ENCODE peak calls at places on chromosome 21, in four cellular contexts. L is CD8-positive, alpha-beta memory T cell; C is esophagus squamous epithelium; R is caudate nucleus. Q is an unnamed sample.

GRCh38 chr21:46347791-46348381 is 23.9 kb downstream of the PCNT start:
- DNase-seq in L (no peak), C (no peak), R (no peak), Q (no peak)

GRCh38 chr21:15003463-15004135 is 61.2 kb downstream of the NRIP1 start:
- DNase-seq in L (no peak), C (no peak), R (no peak), Q (no peak)

GRCh38 chr21:39852021-39852721 is 15.1 kb upstream of the PCP4 start:
- DNase-seq in L (no peak), C (no peak), R (no peak), Q (no peak)

GRCh38 chr21:29233611-29234540 is 64.8 kb upstream of the BACH1 start:
- DNase-seq in L (no peak), C (no peak), R (no peak), Q (no peak)

GRCh38 chr21:32727478-32727727 is 410 bp downstream of the SYNJ1 start:
- DNase-seq in L (no peak), C (no peak), R (no peak), Q (no peak)

GRCh38 chr21:37208741-37209225 is 58.4 kb downstream of the VPS26C start:
- DNase-seq in L (no peak), C (no peak), R (no peak), Q (no peak)

GRCh38 chr21:46517361-46517760 is 58.7 kb downstream of the DIP2A start:
- DNase-seq in L (no peak), C (no peak), R (no peak), Q (no peak)

GRCh38 chr21:37393030-37393429 is 26.5 kb downstream of the DYRK1A start:
- DNase-seq in L (no peak), C (no peak), R (no peak), Q (no peak)

GRCh38 chr21:14523234-14523633 is 22.9 kb downstream of the SAMSN1 start:
- DNase-seq in L (peak; percentile 15), C (no peak), R (no peak), Q (no peak)

GRCh38 chr21:34969431-34970036 is 79.6 kb downstream of the RUNX1 start:
- DNase-seq in L (no peak), C (no peak), R (no peak), Q (no peak)

GRCh38 chr21:46457801-46458314 is 833 bp upstream of the DIP2A start:
- DNase-seq in L (peak; percentile 4), C (no peak), R (no peak), Q (peak; percentile 44)

GRCh38 chr21:30580132-30580531 is 10.1 kb downstream of the KRTAP22-2 start:
- DNase-seq in L (no peak), C (no peak), R (no peak), Q (no peak)

GRCh38 chr21:40054403-40054802 is 187.2 kb downstream of the PCP4 start:
- DNase-seq in L (no peak), C (no peak), R (no peak), Q (peak; percentile 44)

GRCh38 chr21:27837933-27838332 is 871.0 kb upstream of the ADAMTS5 start:
- DNase-seq in L (no peak), C (no peak), R (no peak), Q (no peak)

GRCh38 chr21:34913786-34914185 is 135.3 kb downstream of the RUNX1 start:
- DNase-seq in L (no peak), C (no peak), R (no peak), Q (no peak)

GRCh38 chr21:41943468-41944250 is 10.2 kb downstream of the C2CD2 start:
- DNase-seq in L (no peak), C (no peak), R (no peak), Q (no peak)
- H3K27ac ChIP-seq in L (no peak overlapping the region), C (no peak overlapping the region), R (no peak overlapping the region), Q (no peak overlapping the region)

DNA sequence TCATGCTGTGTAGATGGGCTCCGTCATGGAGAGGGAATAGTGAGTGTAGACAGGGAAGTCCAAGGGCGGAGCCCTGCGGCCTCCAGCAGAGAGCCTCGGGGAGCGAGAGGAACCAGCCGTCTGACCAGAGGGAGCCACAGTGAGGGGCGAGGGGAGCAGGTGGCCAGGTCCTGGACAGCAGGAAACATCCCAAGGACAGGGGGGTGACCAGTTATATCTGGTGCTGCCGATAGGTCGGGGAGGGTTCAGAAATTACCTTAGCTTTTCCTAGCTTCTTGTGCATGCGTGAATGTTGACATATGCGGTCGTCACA is 46.5 kb downstream of the TRAPPC10 start:
- DNase-seq in L (no peak), C (no peak), R (no peak), Q (no peak)
- H3K27ac ChIP-seq in L (no peak overlapping the region), C (no peak overlapping the region), R (no peak overlapping the region), Q (no peak overlapping the region)

DNA sequence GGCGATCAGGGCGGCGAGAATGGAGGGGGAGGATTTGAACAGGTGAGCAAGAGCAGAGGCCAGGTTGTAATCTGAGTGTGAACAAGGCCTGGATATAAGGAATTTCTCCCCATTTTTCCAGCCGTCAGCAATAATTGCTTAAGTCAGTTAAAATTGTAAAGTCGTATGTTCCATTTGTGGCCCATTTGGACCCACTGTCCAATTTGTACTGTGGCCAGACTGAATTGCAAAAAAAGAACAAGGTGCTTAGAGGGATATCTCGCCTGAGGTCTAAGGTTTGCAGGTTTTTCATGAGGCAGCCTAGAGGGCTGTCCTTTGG is 1.0 kb downstream of the ERVH48-1 start:
- DNase-seq in L (no peak), C (no peak), R (no peak), Q (no peak)
- H3K27ac ChIP-seq in L (no peak overlapping the region), C (no peak overlapping the region), R (no peak overlapping the region), Q (no peak overlapping the region)

DNA sequence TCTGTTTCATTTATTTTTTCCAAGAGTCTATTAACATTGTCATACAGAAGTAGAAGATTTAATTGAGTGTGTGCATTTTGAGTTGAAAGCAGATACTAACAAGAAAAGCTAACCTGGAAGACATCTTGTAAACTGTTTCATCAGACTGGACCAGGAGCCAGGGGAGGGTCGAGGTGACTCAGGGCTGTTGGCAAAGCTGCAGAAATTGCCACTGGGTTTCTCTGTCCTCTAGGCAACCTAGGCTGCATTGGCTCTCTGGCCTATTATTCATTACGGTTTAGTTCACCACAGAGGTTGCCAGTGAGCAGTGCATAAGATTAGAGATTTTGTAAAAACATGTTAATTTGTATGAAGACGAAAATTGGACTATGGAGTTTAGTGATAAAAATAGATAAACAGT is 27.5 kb downstream of the ERG start:
- DNase-seq in L (no peak), C (no peak), R (no peak), Q (no peak)
- H3K27ac ChIP-seq in L (no peak overlapping the region), C (peak overlapping the region; percentile 44), R (no peak overlapping the region), Q (no peak overlapping the region)

DNA sequence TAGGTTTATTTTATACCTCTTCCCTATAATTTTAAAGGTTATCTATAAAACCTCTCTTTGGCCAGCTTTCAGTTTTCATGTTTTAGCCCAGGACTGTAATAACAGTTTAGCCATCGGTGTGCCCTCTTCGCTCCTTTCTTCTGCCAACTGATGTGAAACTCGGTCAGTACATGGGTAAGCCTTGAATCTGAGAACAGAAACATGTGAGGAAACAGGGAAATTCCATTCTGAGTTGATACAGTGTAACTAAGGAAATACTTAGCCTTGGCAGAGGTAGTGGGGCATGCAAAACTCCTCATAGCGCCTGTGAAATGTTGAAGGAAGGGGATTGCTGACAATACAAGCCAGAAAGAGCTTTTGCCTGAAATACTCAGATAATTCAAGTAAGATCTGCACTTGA is 465.2 kb downstream of the NCAM2 start:
- DNase-seq in L (no peak), C (no peak), R (no peak), Q (no peak)
- H3K27ac ChIP-seq in L (no peak overlapping the region), C (no peak overlapping the region), R (no peak overlapping the region), Q (no peak overlapping the region)

DNA sequence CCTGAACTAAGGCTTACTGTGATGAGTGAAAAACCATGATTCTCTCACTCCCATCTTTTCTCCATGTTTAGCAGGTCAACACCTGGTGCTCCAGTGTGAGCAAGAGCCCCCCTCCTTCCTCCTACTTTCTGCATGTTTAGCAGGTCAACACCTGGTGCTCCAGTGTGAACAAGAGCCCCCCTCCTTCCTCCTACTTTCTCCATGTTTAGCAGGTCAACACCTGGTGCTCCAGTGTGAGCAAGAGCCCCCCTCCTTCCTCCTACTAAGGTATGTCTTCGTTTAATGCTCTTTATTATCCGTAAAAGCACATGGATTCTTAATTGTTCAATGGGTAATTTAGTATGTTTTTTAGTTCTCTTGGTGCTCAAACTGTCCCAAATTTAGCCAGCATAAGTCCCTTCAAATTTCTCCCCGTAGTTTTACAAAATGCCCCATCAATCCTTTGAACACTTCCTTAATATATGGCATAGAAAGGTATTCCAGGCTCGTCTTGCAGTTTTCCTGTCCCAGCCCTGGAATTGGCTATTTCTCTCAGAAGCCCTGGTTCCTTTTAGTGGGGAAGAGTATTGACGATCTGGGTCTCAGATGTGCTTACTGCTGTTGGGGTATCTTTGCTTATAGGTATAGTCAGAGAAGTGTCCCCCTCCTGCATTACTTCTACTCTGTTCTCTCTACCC is 760.8 kb upstream of the TPTE start:
- DNase-seq in L (no peak), C (no peak), R (no peak), Q (no peak)
- H3K27ac ChIP-seq in L (no peak overlapping the region), C (no peak overlapping the region), R (no peak overlapping the region), Q (no peak overlapping the region)

GRCh38 chr21:44313451-44313850 is 13.6 kb downstream of the PFKL start:
- DNase-seq in L (no peak), C (no peak), R (no peak), Q (no peak)

GRCh38 chr21:44311108-44311507 is 11.3 kb downstream of the PFKL start:
- DNase-seq in L (no peak), C (no peak), R (no peak), Q (no peak)

GRCh38 chr21:44312716-44313115 is 12.9 kb downstream of the PFKL start:
- DNase-seq in L (no peak), C (no peak), R (no peak), Q (no peak)

GRCh38 chr21:44310628-44311027 is 10.8 kb downstream of the PFKL start:
- DNase-seq in L (no peak), C (no peak), R (no peak), Q (no peak)

DNA sequence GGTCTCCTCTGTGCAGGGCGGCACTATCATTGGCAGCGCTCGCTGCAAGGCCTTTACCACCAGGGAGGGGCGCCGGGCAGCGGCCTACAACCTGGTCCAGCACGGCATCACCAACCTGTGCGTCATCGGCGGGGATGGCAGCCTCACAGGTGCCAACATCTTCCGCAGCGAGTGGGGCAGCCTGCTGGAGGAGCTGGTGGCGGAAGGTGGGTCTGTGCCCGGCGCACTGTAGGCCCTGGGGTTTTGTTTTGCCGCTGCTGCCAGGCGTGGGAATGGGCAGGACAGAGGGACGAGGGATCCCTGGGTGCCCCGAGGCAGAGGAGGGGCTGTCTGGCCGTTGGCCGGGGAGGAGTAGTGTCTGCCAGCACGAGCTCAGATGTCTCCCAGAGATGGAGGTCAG is 12.2 kb downstream of the PFKL start:
- DNase-seq in L (no peak), C (no peak), R (no peak), Q (no peak)
- H3K27ac ChIP-seq in L (no peak overlapping the region), C (no peak overlapping the region), R (no peak overlapping the region), Q (no peak overlapping the region)

Q was measured in small intestine.